ENCODE peak calls at places on chromosomes 13 and 19, in six cellular contexts. P is effector memory CD4-positive, alpha-beta T cell; U is colonic mucosa; Y is left ventricle myocardium inferior; N is BE2C; B is cardiac muscle cell. V is an unnamed sample.

GRCh38 chr19:3006075-3006767 is 22.9 kb downstream of the TLE2 start:
- DNase-seq in P (no peak), U (peak; percentile 61), Y (no peak), N (no peak), B (no peak), V (no peak)

GRCh38 chr19:5947435-5947834 is 30.5 kb downstream of the RANBP3 start:
- DNase-seq in P (no peak), U (no peak), Y (peak; percentile 68), N (no peak), B (no peak), V (no peak)

GRCh38 chr19:35719402-35720162 is 1.8 kb downstream of the KMT2B start:
- DNase-seq in P (no peak), U (no peak), Y (no peak), N (no peak), B (no peak), V (no peak)

GRCh38 chr13:33100876-33101275 is 84.7 kb downstream of the KL start:
- DNase-seq in P (no peak), U (no peak), Y (no peak), N (no peak), B (no peak), V (no peak)

GRCh38 chr19:49151339-49152217 is 3.6 kb downstream of the HRC start:
- DNase-seq in P (peak; percentile 26), U (peak; percentile 98), Y (peak; percentile 56), N (peak; percentile 86), B (peak; percentile 79), V (peak; percentile 94)

GRCh38 chr19:31214086-31214485 is 135.2 kb downstream of the TSHZ3 start:
- DNase-seq in P (peak; percentile 83), U (peak; percentile 42), Y (peak; percentile 19), N (peak; percentile 40), B (no peak), V (peak; percentile 92)

GRCh38 chr19:56947206-56947605 is 106.7 kb upstream of the PEG3 start:
- DNase-seq in P (no peak), U (no peak), Y (no peak), N (no peak), B (no peak), V (no peak)

GRCh38 chr19:13089139-13089856 is 13.4 kb downstream of the LYL1 start:
- DNase-seq in P (no peak), U (no peak), Y (no peak), N (no peak), B (no peak), V (peak; percentile 50)

GRCh38 chr13:20231839-20232555 is at the start of gene GJB6:
- DNase-seq in P (no peak), U (no peak), Y (no peak), N (no peak), B (peak; percentile 34), V (no peak)

DNA sequence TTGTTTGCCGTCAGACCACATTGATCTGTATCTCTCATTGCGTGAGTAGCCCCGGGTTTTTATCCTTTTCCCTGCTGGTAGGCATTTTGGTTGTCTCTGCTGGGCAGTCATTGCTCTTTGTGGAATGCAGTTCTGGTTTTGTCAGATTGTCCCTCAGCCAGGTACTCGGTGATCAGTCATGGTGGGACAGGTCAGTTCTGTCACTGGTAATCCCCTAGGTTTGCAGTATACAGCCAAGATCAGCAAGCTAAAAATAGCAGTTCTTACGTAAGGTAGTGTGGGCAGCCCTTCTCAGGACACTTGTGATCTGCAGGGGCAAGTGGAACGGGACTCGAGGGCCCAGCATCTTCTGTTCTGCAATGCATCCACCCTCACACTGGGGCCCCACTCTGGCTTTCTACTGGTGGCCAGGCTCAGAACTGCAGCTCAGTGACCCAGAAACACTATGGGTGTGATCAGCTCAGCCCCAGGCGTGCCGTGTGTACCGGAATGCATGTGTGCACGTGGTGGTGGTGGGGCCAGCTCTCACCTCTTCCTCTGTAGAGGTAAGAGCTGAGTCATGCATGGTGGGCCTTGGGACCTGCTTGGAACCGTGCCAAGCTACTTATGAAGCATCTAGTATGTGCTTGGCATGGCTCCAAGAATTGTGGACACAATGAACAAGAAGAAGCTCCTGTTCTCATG is 6.3 kb downstream of the PLEKHF1 start:
- DNase-seq in P (peak; percentile 74), U (no peak), Y (peak; percentile 68), N (no peak), B (no peak), V (no peak)
- H3K4me3 ChIP-seq in P (peak overlapping the region; percentile 20), U (no peak overlapping the region), Y (peak overlapping the region; percentile 29), N (no peak overlapping the region), B (no peak overlapping the region), V (no peak overlapping the region)

DNA sequence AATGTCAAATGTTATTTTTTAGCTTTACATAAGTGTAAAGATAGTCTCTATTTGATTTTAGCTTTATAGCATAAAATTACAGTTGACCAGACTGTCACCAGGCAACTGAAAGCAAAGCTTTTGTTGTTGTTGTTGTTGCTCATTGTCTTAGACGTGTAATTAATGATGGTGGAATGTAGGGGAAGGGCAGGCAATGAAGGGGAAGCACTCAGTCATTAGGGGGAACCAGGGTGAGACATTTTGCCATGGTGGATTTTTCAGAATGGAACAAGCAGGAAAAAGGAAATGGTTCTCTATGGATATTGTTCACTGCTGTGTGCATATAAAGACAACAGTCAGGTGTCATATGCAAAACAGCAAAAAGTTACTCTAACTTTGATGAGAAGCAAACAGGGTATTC is 110.2 kb downstream of the LRCH1 start:
- DNase-seq in P (no peak), U (no peak), Y (no peak), N (no peak), B (no peak), V (no peak)
- H3K9me3 ChIP-seq in P (no peaks in the 10 kb centered on the region), U (no peaks in the 10 kb centered on the region), Y (no peaks in the 10 kb centered on the region), N (no peaks in the 10 kb centered on the region), B (no peaks in the 10 kb centered on the region), V (no peaks in the 10 kb centered on the region)

DNA sequence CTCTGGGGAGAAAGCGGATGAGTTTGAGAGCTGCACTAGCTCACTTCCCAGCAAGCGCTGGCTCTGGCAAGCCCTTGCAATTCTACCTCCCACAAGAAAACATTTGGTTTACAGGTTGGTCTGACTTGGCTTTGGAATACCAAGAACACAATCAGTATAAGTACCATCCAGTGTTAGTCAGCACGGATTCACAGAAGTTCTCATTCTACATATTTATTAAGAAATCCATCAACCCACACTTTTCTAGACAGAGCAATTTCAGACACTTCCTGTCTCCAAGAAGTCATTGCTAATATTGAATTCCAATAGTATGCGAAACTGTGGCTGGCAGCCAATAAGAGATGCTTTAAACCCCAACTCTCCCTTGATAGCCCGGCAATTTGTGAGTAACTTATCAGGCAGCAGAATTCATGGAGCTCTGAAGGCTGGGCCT is 59.5 kb upstream of the WASF3 start:
- DNase-seq in P (no peak), U (no peak), Y (no peak), N (no peak), B (no peak), V (peak; percentile 82)
- H3K4me3 ChIP-seq in P (no peak overlapping the region), U (no peak overlapping the region), Y (no peak overlapping the region), N (no peak overlapping the region), B (no peak overlapping the region), V (no peak overlapping the region)

GRCh38 chr13:90436697-90437096 is 910.8 kb upstream of the MIR17HG start:
- DNase-seq in P (no peak), U (no peak), Y (no peak), N (no peak), B (no peak), V (no peak)
- H3K9me3 ChIP-seq in P (no peaks in the 10 kb centered on the region), U (no peaks in the 10 kb centered on the region), Y (no peaks in the 10 kb centered on the region), N (no peaks in the 10 kb centered on the region), B (no peaks in the 10 kb centered on the region), V (no peaks in the 10 kb centered on the region)

DNA sequence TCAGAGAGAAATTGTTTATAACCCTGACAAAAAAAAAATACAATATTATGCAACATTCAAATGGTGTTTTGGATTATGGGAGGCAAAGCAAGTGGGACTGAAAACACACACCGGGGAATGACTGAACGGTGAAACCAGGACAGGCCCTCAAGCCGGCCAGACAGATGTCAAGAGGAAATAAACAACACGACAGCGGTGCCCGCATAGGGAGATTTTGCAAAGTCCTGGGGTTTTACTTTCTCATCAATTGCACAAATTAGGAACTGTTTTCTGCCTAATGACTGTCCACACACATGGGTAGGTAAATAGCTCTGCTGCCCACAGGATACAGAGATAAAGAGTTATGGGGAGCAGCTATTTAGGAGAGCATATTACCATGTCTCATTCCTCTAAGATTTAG is 134.5 kb downstream of the IRS2 start:
- DNase-seq in P (no peak), U (no peak), Y (no peak), N (no peak), B (no peak), V (peak; percentile 33)
- H3K4me3 ChIP-seq in P (no peak overlapping the region), U (no peak overlapping the region), Y (no peak overlapping the region), N (no peak overlapping the region), B (no peak overlapping the region), V (no peak overlapping the region)

GRCh38 chr19:27774337-27774736 is 1438.6 kb downstream of the UQCRFS1 start:
- DNase-seq in P (no peak), U (no peak), Y (no peak), N (peak; percentile 60), B (no peak), V (peak; percentile 25)

GRCh38 chr19:27774827-27775226 is 1438.1 kb downstream of the UQCRFS1 start:
- DNase-seq in P (no peak), U (no peak), Y (no peak), N (peak; percentile 67), B (no peak), V (peak; percentile 48)

GRCh38 chr19:27776524-27776923 is 1436.4 kb downstream of the UQCRFS1 start:
- DNase-seq in P (no peak), U (no peak), Y (no peak), N (peak; percentile 32), B (no peak), V (no peak)

GRCh38 chr19:27776020-27776419 is 1436.9 kb downstream of the UQCRFS1 start:
- DNase-seq in P (no peak), U (no peak), Y (no peak), N (peak; percentile 63), B (no peak), V (peak; percentile 53)

GRCh38 chr19:27775395-27775794 is 1437.6 kb downstream of the UQCRFS1 start:
- DNase-seq in P (no peak), U (no peak), Y (no peak), N (peak; percentile 23), B (no peak), V (peak; percentile 10)
- H3K9me3 ChIP-seq in P (peaks cover 17% of the 10 kb centered on the region), U (no peaks in the 10 kb centered on the region), Y (peaks cover 8% of the 10 kb centered on the region), N (no peaks in the 10 kb centered on the region), B (no peaks in the 10 kb centered on the region), V (peaks cover 39% of the 10 kb centered on the region)

GRCh38 chr19:46783670-46784069 is 4.7 kb downstream of the SLC1A5 start:
- DNase-seq in P (no peak), U (no peak), Y (no peak), N (no peak), B (no peak), V (no peak)
- H3K4me3 ChIP-seq in P (no peak overlapping the region), U (no peak overlapping the region), Y (no peak overlapping the region), N (peak overlapping the region; percentile 100), B (no peak overlapping the region), V (peak overlapping the region; percentile 99)